ENCODE peak calls at places on chromosomes 16 and 17, in eight cellular contexts. H is AG04450; L is PC-3; C is K562; R is CD4-positive, alpha-beta memory T cell; F is heart right ventricle; T is naive thymus-derived CD4-positive, alpha-beta T cell; Z is tibial artery. U is an unnamed sample.

GRCh38 chr16:83272201-83272600 is 535.6 kb upstream of the HSBP1 start:
- DNase-seq in H (peak), R (no peak), T (no peak), L (no peak), C (no peak), F (no peak), Z (no peak), U (no peak)

GRCh38 chr16:65336169-65336568 is 214.3 kb upstream of the CDH11 start:
- DNase-seq in H (no peak), L (peak), F (no peak), T (no peak), C (no peak), Z (no peak), R (no peak), U (no peak)

GRCh38 chr17:28745052-28745776 is 1.4 kb downstream of the TRAF4 start:
- DNase-seq in L (peak), R (peak), H (no peak), C (peak), Z (no peak), F (peak), T (no peak), U (no peak)

GRCh38 chr16:58012481-58012880 is 11.3 kb downstream of the USB1 start:
- DNase-seq in L (no peak), T (no peak), R (no peak), H (no peak), F (no peak), Z (no peak), C (no peak), U (peak)

GRCh38 chr17:64158411-64158810 is 28.5 kb upstream of the ERN1 start:
- DNase-seq in L (no peak), F (no peak), C (no peak), T (no peak), Z (no peak), R (no peak), H (no peak), U (no peak)

GRCh38 chr16:86566966-86567700 is 504 bp downstream of the FOXC2 start:
- DNase-seq in L (no peak), T (no peak), Z (no peak), R (no peak), C (no peak), H (no peak), F (no peak), U (no peak)

GRCh38 chr17:80622170-80622466 is 77.5 kb downstream of the RPTOR start:
- DNase-seq in H (no peak), T (no peak), L (no peak), C (no peak), F (no peak), Z (no peak), R (no peak), U (no peak)

GRCh38 chr17:51764387-51764971 is 394.0 kb downstream of the CA10 start:
- DNase-seq in H (peak), L (peak), R (peak), T (peak), Z (peak), F (peak), C (peak), U (peak)

GRCh38 chr17:6913608-6914443 is 82.0 kb upstream of the ALOX12 start:
- DNase-seq in C (peak), Z (peak), T (peak), F (peak), L (peak), R (peak), H (no peak), U (peak)

GRCh38 chr17:51165680-51166197 is 472 bp upstream of the NME2 start:
- DNase-seq in C (peak), F (peak), L (no peak), Z (peak), H (no peak), R (peak), T (peak), U (peak)

GRCh38 chr17:41619162-41619933 is 5.0 kb downstream of the KRT17 start:
- DNase-seq in H (no peak), R (no peak), Z (no peak), F (no peak), C (no peak), T (no peak), L (no peak), U (no peak)

GRCh38 chr16:22370038-22370541 is 4.3 kb downstream of the CDR2 start:
- DNase-seq in C (no peak), F (no peak), Z (no peak), R (no peak), L (peak), H (peak), T (no peak), U (no peak)

GRCh38 chr17:42456223-42457106 is 2.2 kb upstream of the ATP6V0A1 start:
- DNase-seq in H (no peak), L (no peak), R (peak), C (peak), Z (no peak), F (no peak), T (no peak), U (no peak)

GRCh38 chr17:51948128-51948527 is 210.4 kb downstream of the CA10 start:
- DNase-seq in T (no peak), F (no peak), L (peak), C (no peak), H (no peak), Z (no peak), R (no peak), U (no peak)

GRCh38 chr17:34251186-34251585 is 3.9 kb upstream of the CCL2 start:
- DNase-seq in H (no peak), C (no peak), R (no peak), T (no peak), L (no peak), F (no peak), Z (no peak), U (no peak)

GRCh38 chr17:79808763-79809529 is 12.1 kb upstream of the CBX8 start:
- DNase-seq in R (no peak), H (no peak), C (peak), T (no peak), L (peak), Z (no peak), F (no peak), U (no peak)

GRCh38 chr16:56848056-56848936 is 16.7 kb upstream of the SLC12A3 start:
- DNase-seq in Z (no peak), L (peak), C (peak), T (no peak), H (no peak), F (peak), R (no peak), U (no peak)

GRCh38 chr17:75594499-75595283 is 7.1 kb downstream of the MYO15B start:
- DNase-seq in F (no peak), T (no peak), C (no peak), H (no peak), Z (no peak), R (no peak), L (no peak), U (no peak)

GRCh38 chr17:44922746-44923470 is 7.6 kb upstream of the GFAP start:
- DNase-seq in C (no peak), F (no peak), H (no peak), R (no peak), L (no peak), Z (no peak), T (no peak), U (no peak)

GRCh38 chr17:69744512-69745098 is 330.1 kb downstream of the MAP2K6 start:
- DNase-seq in F (no peak), Z (no peak), L (no peak), C (no peak), R (no peak), H (no peak), T (no peak), U (no peak)

GRCh38 chr16:15401972-15402371 is 6.4 kb downstream of the MPV17L start:
- DNase-seq in H (no peak), R (no peak), C (no peak), Z (no peak), T (no peak), L (no peak), F (no peak), U (no peak)

GRCh38 chr17:82288602-82288927 is 15.1 kb upstream of the CSNK1D start:
- DNase-seq in R (no peak), H (no peak), F (no peak), Z (no peak), C (no peak), T (no peak), L (no peak), U (no peak)

GRCh38 chr16:25257504-25257955 is at the start of gene ZKSCAN2:
- DNase-seq in Z (peak), L (peak), F (peak), T (peak), H (peak), R (peak), C (peak), U (peak)

GRCh38 chr16:49660647-49661046 is 195.3 kb downstream of the ZNF423 start:
- DNase-seq in T (no peak), R (no peak), F (no peak), Z (no peak), C (no peak), H (no peak), L (no peak), U (no peak)

GRCh38 chr17:16283705-16284104 is 66.7 kb downstream of the PIGL start:
- DNase-seq in R (no peak), F (no peak), L (peak), C (no peak), T (no peak), Z (no peak), H (no peak), U (no peak)

GRCh38 chr17:45073414-45074070 is 12.4 kb downstream of the NMT1 start:
- DNase-seq in R (no peak), L (no peak), C (no peak), F (no peak), Z (peak), H (peak), T (no peak), U (no peak)

GRCh38 chr17:80704381-80704819 is 159.8 kb downstream of the RPTOR start:
- DNase-seq in T (no peak), Z (no peak), L (no peak), F (no peak), C (no peak), H (no peak), R (no peak), U (no peak)

GRCh38 chr17:41133880-41134735 is 6.2 kb downstream of the KRTAP4-6 start:
- DNase-seq in R (peak), C (no peak), L (no peak), Z (no peak), F (no peak), H (no peak), T (no peak), U (peak)

DNA sequence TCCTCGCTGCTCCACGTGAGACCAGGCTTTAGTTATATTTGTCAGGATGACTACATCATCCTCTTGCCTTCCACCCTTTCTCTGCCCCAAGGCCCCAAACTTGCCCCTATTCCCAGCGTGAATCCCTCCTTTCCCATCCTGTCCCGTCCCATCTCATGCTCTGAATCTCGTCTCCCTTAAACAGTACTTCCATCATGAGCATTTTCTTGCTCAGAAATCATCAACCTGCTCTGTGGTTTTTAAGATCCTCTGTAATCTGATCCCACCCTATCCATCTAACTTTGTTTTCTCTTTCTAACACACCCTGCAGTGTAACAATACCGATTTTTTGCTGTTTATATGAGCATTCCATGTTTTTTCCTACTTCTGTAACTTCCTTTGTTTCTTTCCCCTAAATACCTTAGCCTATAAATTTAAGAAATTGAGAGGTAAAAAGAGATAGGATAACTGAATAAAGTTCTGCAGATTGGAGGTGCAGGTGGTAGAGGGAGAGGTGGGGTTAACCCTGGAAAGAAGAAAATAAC is 39.7 kb downstream of the MRTFB start:
- DNase-seq in Z (no peak), T (no peak), R (no peak), F (no peak), C (no peak), H (no peak), L (no peak), U (no peak)
- H3K27ac ChIP-seq in Z (no peak), T (no peak), R (no peak), F (no peak), C (no peak), H (no peak), L (no peak), U (no peak)

GRCh38 chr17:21549107-21549687 is 143.1 kb upstream of the KCNJ18 start:
- DNase-seq in T (no peak), R (no peak), Z (no peak), H (no peak), L (peak), C (no peak), F (no peak), U (no peak)

GRCh38 chr17:21548236-21548635 is 144.1 kb upstream of the KCNJ18 start:
- DNase-seq in L (no peak), F (no peak), T (no peak), R (no peak), Z (no peak), C (no peak), H (no peak), U (no peak)

DNA sequence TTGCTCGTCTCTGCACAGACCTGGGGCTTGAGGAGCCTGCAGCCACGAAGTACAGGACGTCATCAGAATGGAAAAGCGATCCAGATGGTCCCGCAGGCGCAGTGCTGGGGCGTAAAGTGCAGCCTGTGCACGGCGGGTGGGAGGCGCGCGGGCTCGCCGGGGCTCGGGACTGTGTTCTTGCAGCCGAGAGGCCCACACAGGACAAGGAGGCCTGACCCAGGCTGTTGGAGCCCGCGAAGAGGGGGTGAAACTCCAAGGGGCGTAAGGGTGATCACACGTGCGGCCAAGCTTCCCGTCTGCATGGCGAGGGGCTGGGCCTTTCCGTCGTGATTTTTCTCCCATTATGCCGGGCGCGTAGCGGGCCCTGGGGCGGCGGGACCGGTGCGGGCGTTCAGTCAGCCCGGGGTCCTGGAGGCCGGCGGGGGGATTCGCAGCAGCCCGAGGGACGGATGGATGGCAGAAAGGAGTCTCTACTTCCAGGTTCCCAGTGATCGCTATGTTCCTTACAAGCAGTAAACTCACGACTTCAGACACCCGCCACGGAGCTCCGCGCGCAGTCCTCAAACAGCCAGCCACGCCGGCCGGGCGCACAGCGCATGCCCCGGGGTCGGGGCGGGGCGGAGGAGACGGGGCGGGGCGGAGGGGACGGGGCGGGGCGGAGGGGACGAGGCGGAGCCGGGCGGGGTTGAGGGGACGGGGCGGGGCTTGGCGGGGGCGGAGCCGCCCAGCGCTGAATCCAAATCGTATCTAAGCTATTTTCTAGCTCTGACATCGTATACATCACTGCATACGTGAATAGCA is 141.0 kb upstream of the KCNJ18 start:
- DNase-seq in F (peak), L (peak), T (peak), H (peak), R (peak), C (peak), Z (peak), U (peak)
- H3K4me3 ChIP-seq in F (peak), L (peak), T (peak), H (peak), R (no peak), C (peak), Z (peak), U (peak)

GRCh38 chr16:84598391-84598750 is 19.5 kb downstream of the COTL1 start:
- DNase-seq in H (no peak), R (no peak), F (no peak), T (no peak), Z (no peak), C (no peak), L (no peak), U (no peak)
- H3K27ac ChIP-seq in H (peak), R (peak), F (no peak), T (peak), Z (no peak), C (no peak), L (no peak), U (peak)

DNA sequence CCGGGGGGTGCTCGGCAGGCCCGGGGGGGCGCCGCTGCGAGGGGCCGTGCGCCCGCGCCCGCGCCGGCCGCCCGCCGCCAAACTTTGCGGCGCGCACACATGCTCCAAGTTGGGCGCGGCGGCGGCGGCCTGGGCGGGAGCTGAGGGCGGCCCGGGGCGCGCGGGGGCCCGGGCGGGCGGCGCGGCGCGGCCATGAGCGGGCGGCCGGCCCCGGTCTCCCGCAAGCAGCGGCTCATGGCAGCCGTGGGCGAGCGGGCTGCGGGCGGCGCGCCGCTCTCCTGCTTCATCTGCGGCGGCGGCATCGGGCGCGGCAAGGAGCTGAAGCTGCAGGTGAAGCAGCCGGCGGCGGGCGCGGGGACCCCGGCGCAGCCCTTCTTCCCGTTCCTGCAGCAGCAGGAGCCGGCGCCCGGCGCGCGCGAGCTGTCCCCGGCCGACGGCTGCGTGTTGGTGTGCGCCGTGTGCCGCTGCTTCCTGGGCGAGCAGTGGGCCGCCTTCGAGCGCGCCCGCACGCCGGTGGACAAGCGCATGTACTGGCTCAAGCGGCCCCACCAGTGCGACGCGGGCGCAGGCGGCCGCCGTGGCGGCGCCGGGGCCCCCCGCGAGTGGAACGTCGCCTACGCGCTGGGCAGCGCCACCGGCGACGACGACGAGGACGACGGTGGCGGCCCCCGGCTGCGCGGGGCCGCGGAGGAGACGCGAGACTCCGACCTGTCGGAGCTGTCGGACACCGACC is 57.2 kb upstream of the CIBAR2 start:
- DNase-seq in L (no peak), T (no peak), F (no peak), R (no peak), H (no peak), Z (no peak), C (peak), U (no peak)
- H3K4me3 ChIP-seq in L (peak), T (no peak), F (peak), R (no peak), H (peak), Z (peak), C (peak), U (no peak)

DNA sequence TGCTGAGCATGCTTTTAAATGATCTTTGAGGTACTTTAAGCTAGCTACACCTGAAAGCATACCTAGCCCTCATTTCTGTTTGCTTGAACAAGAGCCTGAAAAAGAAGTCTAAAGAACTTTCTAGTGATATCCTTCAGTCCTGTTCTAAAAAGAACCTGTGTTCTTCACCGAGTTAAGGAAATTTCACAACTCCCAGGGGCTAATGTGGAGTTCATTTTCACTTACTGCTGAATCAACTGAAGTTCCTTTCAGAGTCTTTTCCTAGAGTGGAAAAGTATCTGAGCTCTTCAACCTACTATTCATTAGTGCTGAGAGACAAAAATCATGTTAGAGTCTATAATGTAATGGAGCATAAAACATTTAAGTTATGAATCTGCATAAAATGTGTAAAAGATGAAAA is 66.9 kb downstream of the CHD9 start:
- DNase-seq in C (no peak), F (no peak), Z (no peak), H (no peak), L (no peak), R (no peak), T (no peak), U (no peak)
- H3K27ac ChIP-seq in C (no peak), F (no peak), Z (no peak), H (no peak), L (no peak), R (no peak), T (no peak), U (no peak)

DNA sequence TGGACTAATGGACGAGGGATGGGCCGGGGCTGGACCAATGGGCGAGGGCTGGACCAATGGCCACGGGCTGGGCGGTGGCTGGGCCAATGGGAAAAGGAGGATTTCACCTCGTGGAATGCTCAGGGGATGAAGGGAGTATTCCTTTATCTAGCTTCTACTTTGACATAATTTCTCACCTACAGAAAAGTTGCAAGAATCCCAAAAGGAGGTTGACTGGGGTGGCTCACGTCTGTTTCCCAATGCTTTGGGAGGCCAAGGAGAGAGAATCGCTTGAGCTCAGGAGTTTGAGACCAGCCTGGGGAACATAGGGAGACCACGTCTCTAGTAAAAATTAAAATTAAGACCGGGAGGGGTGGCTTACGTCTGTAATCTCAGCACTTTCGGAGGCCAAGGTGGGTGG is 5.7 kb upstream of the FLYWCH1 start:
- DNase-seq in Z (no peak), L (no peak), F (no peak), T (no peak), C (no peak), R (no peak), H (no peak), U (no peak)
- H3K4me3 ChIP-seq in Z (no peak), L (no peak), F (no peak), T (peak), C (no peak), R (no peak), H (no peak), U (peak)

GRCh38 chr16:69112285-69113129 is 7.1 kb downstream of the HAS3 start:
- DNase-seq in F (peak), L (peak), H (no peak), C (peak), T (no peak), Z (no peak), R (no peak), U (no peak)
- H3K27ac ChIP-seq in F (no peak), L (peak), H (no peak), C (no peak), T (no peak), Z (no peak), R (no peak), U (no peak)

DNA sequence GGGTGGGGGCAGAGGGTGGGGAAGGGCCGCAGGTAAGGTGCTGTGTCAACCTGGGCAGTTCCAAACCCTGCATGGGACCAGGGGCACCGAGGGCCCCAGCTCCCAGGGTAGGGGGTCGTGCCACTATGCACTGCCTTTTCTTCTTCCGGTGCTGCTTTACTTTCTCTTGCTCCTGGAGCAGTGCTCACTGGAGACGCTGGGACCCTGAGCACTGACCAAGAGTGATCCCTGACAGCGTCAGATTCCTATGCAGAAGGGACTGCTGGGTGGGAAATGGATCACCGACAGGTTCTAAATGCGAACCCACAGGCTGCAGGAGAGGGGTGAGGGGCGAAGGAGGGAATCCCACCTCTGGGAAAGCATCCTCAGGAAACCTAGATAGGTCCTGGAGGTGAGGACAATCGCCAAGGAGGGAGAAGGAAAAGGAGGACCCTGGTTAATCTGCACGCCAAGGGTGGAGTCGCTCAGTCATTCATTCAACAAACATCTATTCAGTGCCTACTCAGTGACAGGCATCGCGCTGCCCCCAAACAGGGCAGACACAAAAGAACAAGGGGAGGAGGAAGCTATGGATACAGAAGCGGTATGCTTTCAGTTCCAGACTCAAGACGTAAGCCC is 470.2 kb downstream of the SOX9 start:
- DNase-seq in L (peak), Z (no peak), R (no peak), C (no peak), F (no peak), T (no peak), H (no peak), U (no peak)
- H3K4me3 ChIP-seq in L (peak), Z (peak), R (no peak), C (no peak), F (peak), T (no peak), H (peak), U (no peak)